ENCODE peak calls at places on chromosomes 5 and 9, in four cellular contexts. One of them, this sample, is unnamed. For H3K79me2, the result is how much of the 10 kb centered on the place peaks cover.

GRCh38 chr5:43425965-43426364 is 13.8 kb upstream of the CCL28 start:
- DNase-seq in H1: no peak
- DNase-seq in mesendoderm: no peak
- DNase-seq in trophoblast cell: no peak
- DNase-seq in this sample: no peak

GRCh38 chr9:127112683-127113539 is 9.5 kb downstream of the ANGPTL2 start:
- DNase-seq in H1: no peak
- DNase-seq in mesendoderm: no peak
- DNase-seq in trophoblast cell: no peak
- DNase-seq in this sample: no peak

GRCh38 chr5:168778536-168778935 is 199.4 kb upstream of the PANK3 start:
- DNase-seq in H1: no peak
- DNase-seq in mesendoderm: no peak
- DNase-seq in trophoblast cell: no peak
- DNase-seq in this sample: no peak

GRCh38 chr5:96868603-96869371 is 7.5 kb upstream of the ERAP2 start:
- DNase-seq in H1: no peak
- DNase-seq in mesendoderm: peak
- DNase-seq in trophoblast cell: peak
- DNase-seq in this sample: no peak

GRCh38 chr9:87148391-87149237 is 201.3 kb upstream of the GAS1 start:
- DNase-seq in H1: peak
- DNase-seq in mesendoderm: peak
- DNase-seq in trophoblast cell: peak
- DNase-seq in this sample: peak

GRCh38 chr5:178818094-178818493 is 41.7 kb upstream of the ZNF354B start:
- DNase-seq in H1: no peak
- DNase-seq in mesendoderm: no peak
- DNase-seq in trophoblast cell: peak
- DNase-seq in this sample: no peak

GRCh38 chr5:108728566-108729305 is 19.0 kb upstream of the FER start:
- DNase-seq in H1: no peak
- DNase-seq in mesendoderm: no peak
- DNase-seq in trophoblast cell: peak
- DNase-seq in this sample: no peak

GRCh38 chr9:27339661-27340295 is 42.8 kb upstream of the EQTN start:
- DNase-seq in H1: no peak
- DNase-seq in mesendoderm: no peak
- DNase-seq in trophoblast cell: no peak
- DNase-seq in this sample: no peak

GRCh38 chr5:172504736-172505402 is 50.5 kb upstream of the SH3PXD2B start:
- DNase-seq in H1: peak
- DNase-seq in mesendoderm: no peak
- DNase-seq in trophoblast cell: no peak
- DNase-seq in this sample: peak

GRCh38 chr9:115198018-115198417 is 80.1 kb upstream of the TNC start:
- DNase-seq in H1: no peak
- DNase-seq in mesendoderm: peak
- DNase-seq in trophoblast cell: peak
- DNase-seq in this sample: no peak

GRCh38 chr5:154614125-154614524 is 136.1 kb upstream of the HAND1 start:
- DNase-seq in H1: no peak
- DNase-seq in mesendoderm: no peak
- DNase-seq in trophoblast cell: no peak
- DNase-seq in this sample: no peak

GRCh38 chr5:54285573-54286124 is 24.7 kb downstream of the ARL15 start:
- DNase-seq in H1: no peak
- DNase-seq in mesendoderm: no peak
- DNase-seq in trophoblast cell: no peak
- DNase-seq in this sample: no peak

GRCh38 chr5:17805426-17805825 is 171.2 kb downstream of the TAF11L14 start:
- DNase-seq in H1: no peak
- DNase-seq in mesendoderm: no peak
- DNase-seq in trophoblast cell: peak
- DNase-seq in this sample: no peak

GRCh38 chr5:15501057-15501791 is 1.2 kb downstream of the FBXL7 start:
- DNase-seq in H1: peak
- DNase-seq in mesendoderm: peak
- DNase-seq in trophoblast cell: peak
- DNase-seq in this sample: peak

GRCh38 chr5:181246276-181247050 is 2.8 kb upstream of the RACK1 start:
- DNase-seq in H1: peak
- DNase-seq in mesendoderm: peak
- DNase-seq in trophoblast cell: peak
- DNase-seq in this sample: peak

GRCh38 chr9:89633404-89633803 is 28.6 kb downstream of the GADD45G start:
- DNase-seq in H1: no peak
- DNase-seq in mesendoderm: no peak
- DNase-seq in trophoblast cell: no peak
- DNase-seq in this sample: no peak

GRCh38 chr5:44626846-44627245 is 181.9 kb upstream of the MRPS30 start:
- DNase-seq in H1: no peak
- DNase-seq in mesendoderm: no peak
- DNase-seq in trophoblast cell: no peak
- DNase-seq in this sample: no peak

GRCh38 chr9:83062011-83062652 is 810 bp downstream of the RASEF start:
- DNase-seq in H1: peak
- DNase-seq in mesendoderm: peak
- DNase-seq in trophoblast cell: peak
- DNase-seq in this sample: peak

GRCh38 chr9:95273369-95274051 is 44.0 kb downstream of the FANCC start:
- DNase-seq in H1: no peak
- DNase-seq in mesendoderm: no peak
- DNase-seq in trophoblast cell: no peak
- DNase-seq in this sample: no peak

GRCh38 chr9:69295872-69296562 is 29.0 kb upstream of the ENTREP1 start:
- DNase-seq in H1: no peak
- DNase-seq in mesendoderm: no peak
- DNase-seq in trophoblast cell: no peak
- DNase-seq in this sample: no peak

GRCh38 chr9:6007770-6008168 is 7.7 kb downstream of the RANBP6 start:
- DNase-seq in H1: peak
- DNase-seq in mesendoderm: peak
- DNase-seq in trophoblast cell: peak
- DNase-seq in this sample: peak

GRCh38 chr5:50595199-50595598 is 71.2 kb upstream of the PARP8 start:
- DNase-seq in H1: no peak
- DNase-seq in mesendoderm: no peak
- DNase-seq in trophoblast cell: peak
- DNase-seq in this sample: no peak

GRCh38 chr9:136142859-136143214 is 24.2 kb upstream of the TMEM250 start:
- DNase-seq in H1: no peak
- DNase-seq in mesendoderm: no peak
- DNase-seq in trophoblast cell: no peak
- DNase-seq in this sample: no peak

GRCh38 chr9:136141716-136142415 is 23.2 kb upstream of the TMEM250 start:
- DNase-seq in H1: no peak
- DNase-seq in mesendoderm: no peak
- DNase-seq in trophoblast cell: no peak
- DNase-seq in this sample: no peak

GRCh38 chr9:136143215-136144001 is 24.7 kb upstream of the TMEM250 start:
- DNase-seq in H1: peak
- DNase-seq in mesendoderm: peak
- DNase-seq in trophoblast cell: no peak
- DNase-seq in this sample: peak

GRCh38 chr9:136140966-136141365 is 22.3 kb upstream of the TMEM250 start:
- DNase-seq in H1: no peak
- DNase-seq in mesendoderm: no peak
- DNase-seq in trophoblast cell: no peak
- DNase-seq in this sample: no peak

DNA sequence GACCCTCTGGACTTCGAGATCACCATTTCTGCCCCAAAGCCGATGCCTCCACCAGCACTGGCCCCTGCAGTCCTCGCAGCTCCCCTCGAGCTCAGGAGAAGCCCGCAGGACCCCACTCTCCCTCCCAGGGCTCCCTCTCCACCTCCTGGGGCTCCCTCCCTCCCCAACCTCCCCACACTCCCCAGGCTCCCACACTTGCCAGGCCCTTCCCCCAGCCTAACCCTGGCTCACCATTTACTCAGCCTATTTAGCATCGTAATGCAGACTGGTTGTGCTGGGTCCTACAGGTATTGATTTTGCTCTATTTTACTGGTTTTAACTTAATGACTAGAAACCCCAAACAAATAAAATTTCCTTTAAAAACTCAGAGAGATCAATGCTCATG is 23.7 kb upstream of the TMEM250 start:
- DNase-seq in H1: peak
- DNase-seq in mesendoderm: no peak
- DNase-seq in trophoblast cell: no peak
- DNase-seq in this sample: no peak
- H3K18ac ChIP-seq in H1: peak
- H3K18ac ChIP-seq in mesendoderm: no peak
- H3K18ac ChIP-seq in trophoblast cell: no peak
- H3K18ac ChIP-seq in this sample: no peak

DNA sequence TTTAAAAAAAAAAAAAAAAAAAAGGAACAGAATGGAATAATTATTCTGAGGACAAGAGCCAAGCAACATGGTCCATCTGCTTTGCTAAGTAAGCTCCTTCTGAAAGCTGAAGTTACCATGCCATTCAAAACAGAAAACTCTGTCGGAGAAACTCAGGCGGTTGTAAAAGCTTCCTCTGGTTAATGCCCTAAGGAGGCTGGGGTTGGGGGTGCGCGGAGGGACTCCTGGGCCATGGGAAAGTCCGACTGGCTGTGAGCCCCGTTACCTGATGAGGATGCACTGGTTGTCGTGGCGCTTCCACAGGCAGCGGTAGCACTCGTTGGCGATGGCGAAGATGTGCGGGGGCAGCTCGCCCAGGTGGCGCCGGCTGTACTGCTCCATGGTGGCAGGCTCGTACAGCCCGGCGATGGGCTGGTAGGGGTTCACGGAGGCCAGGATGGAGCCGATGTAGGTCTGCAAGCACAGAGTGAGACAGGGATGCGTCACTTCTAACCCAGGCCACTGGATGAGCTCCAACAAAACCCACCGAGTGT is 141.6 kb downstream of the MYO10 start:
- DNase-seq in H1: no peak
- DNase-seq in mesendoderm: no peak
- DNase-seq in trophoblast cell: no peak
- DNase-seq in this sample: no peak
- H3K79me2 ChIP-seq in H1: under half
- H3K79me2 ChIP-seq in mesendoderm: under half
- H3K79me2 ChIP-seq in trophoblast cell: under half
- H3K79me2 ChIP-seq in this sample: under half

DNA sequence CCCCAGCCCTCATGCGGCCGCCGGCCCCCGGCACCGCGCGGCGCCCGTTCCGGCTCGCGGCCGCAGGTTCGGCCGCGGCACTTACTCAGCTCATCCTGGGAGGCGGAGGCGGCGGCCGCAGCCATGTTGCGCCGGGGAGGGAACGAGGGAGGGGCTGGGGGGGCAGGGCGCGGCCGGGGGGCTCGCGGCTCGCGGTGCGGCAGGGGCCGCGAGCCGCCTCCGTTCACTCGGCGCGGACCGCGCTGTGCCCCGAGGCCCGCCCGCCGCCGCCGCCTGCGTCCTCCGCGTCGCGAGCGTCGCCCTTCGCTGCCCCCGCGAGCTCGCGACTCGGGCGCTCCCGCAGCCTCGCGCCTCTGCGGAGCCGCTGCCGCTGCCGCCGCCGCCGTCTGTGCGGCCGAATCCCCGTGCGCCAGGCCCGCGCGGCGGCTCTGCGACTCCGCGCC is 743 bp downstream of the ECPAS start:
- DNase-seq in H1: no peak
- DNase-seq in mesendoderm: no peak
- DNase-seq in trophoblast cell: no peak
- DNase-seq in this sample: no peak
- H3K9ac ChIP-seq in H1: peak
- H3K9ac ChIP-seq in mesendoderm: peak
- H3K9ac ChIP-seq in trophoblast cell: peak
- H3K9ac ChIP-seq in this sample: no peak

DNA sequence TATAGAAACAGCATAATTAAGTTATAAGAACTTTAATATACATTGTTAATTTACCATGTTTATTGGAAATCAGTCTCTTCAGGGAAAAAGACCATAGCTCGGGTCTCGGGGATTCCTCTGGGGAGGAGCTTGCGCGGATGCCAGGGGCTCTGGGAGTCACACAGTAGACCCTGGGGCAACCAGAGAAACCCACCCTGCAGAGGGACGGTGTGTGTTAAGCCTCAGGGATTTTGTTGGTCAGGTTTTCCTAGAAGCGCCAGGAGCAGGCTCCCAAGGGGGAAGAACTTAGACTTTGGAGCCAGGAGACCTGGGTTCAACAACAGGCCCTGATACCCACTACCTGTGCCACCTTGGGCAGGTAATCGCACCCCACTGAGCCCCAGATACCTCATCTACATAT is 297.9 kb downstream of the MED10 start:
- DNase-seq in H1: no peak
- DNase-seq in mesendoderm: no peak
- DNase-seq in trophoblast cell: no peak
- DNase-seq in this sample: no peak
- H3K18ac ChIP-seq in H1: no peak
- H3K18ac ChIP-seq in mesendoderm: no peak
- H3K18ac ChIP-seq in trophoblast cell: no peak
- H3K18ac ChIP-seq in this sample: no peak

GRCh38 chr5:68271124-68271523 is 55.6 kb downstream of the PIK3R1 start:
- DNase-seq in H1: no peak
- DNase-seq in mesendoderm: no peak
- DNase-seq in trophoblast cell: no peak
- DNase-seq in this sample: no peak

GRCh38 chr5:68268363-68269130 is 53.0 kb downstream of the PIK3R1 start:
- DNase-seq in H1: no peak
- DNase-seq in mesendoderm: no peak
- DNase-seq in trophoblast cell: no peak
- DNase-seq in this sample: no peak

GRCh38 chr5:68269820-68270219 is 54.3 kb downstream of the PIK3R1 start:
- DNase-seq in H1: no peak
- DNase-seq in mesendoderm: no peak
- DNase-seq in trophoblast cell: no peak
- DNase-seq in this sample: no peak

GRCh38 chr5:68272289-68272688 is 56.7 kb downstream of the PIK3R1 start:
- DNase-seq in H1: no peak
- DNase-seq in mesendoderm: no peak
- DNase-seq in trophoblast cell: peak
- DNase-seq in this sample: no peak

GRCh38 chr5:68270576-68270975 is 55.0 kb downstream of the PIK3R1 start:
- DNase-seq in H1: no peak
- DNase-seq in mesendoderm: no peak
- DNase-seq in trophoblast cell: no peak
- DNase-seq in this sample: no peak
- H3K79me2 ChIP-seq in H1: under half
- H3K79me2 ChIP-seq in mesendoderm: under half
- H3K79me2 ChIP-seq in trophoblast cell: under half
- H3K79me2 ChIP-seq in this sample: under half

DNA sequence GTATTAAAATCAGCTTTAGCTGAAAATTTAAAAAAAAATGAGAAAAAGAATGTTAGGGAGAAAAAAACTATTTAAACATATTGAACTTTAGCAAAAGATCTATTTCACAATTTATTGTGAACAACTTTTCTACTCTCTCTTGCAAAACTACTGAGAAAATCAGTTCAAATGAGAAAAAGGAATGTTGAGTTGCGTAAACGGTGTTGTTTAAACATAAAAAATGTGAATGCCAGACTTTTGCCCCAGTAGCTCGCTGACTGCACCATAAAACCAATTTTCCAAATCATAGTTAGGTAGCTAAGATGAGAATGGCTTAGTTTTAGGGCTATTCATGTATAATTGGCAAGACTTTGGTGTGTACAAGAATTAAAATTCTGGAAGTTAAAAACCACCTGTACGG is 13.4 kb upstream of the RAD23B start:
- DNase-seq in H1: no peak
- DNase-seq in mesendoderm: no peak
- DNase-seq in trophoblast cell: peak
- DNase-seq in this sample: no peak
- H3K9ac ChIP-seq in H1: no peak
- H3K9ac ChIP-seq in mesendoderm: no peak
- H3K9ac ChIP-seq in trophoblast cell: no peak
- H3K9ac ChIP-seq in this sample: no peak

This sample was measured in H9.